ENCODE peak calls at places on chromosomes 7 and 10, in six cellular contexts. M is germinal center; D is AG04450; Q is hypothalamus; N is activated naive CD8-positive, alpha-beta T cell treated with anti-CD3 and anti-CD28 coated beads for 36 hours; O is HTR-8/SVneo. C is an unnamed sample.
A peak's percentile ranks its signal among the peaks of the same experiment; 100 is the strongest.

GRCh38 chr7:8250547-8250946 is 11.4 kb downstream of the ICA1 start:
- DNase-seq in M (no peak), D (no peak), Q (no peak), N (no peak), O (no peak), C (no peak)

GRCh38 chr7:1733206-1733907 is 63.3 kb downstream of the ELFN1 start:
- DNase-seq in M (no peak), D (no peak), Q (no peak), N (no peak), O (no peak), C (no peak)

GRCh38 chr7:32952876-32953275 is 4.4 kb upstream of the FKBP9 start:
- DNase-seq in M (no peak), D (no peak), Q (no peak), N (no peak), O (no peak), C (no peak)

GRCh38 chr10:106571216-106571954 is 593.1 kb downstream of the SORCS1 start:
- DNase-seq in M (no peak), D (no peak), Q (peak; percentile 32), N (no peak), O (no peak), C (no peak)

GRCh38 chr10:103193820-103194529 is 903 bp upstream of the NT5C2 start:
- DNase-seq in M (peak; percentile 32), D (no peak), Q (no peak), N (no peak), O (no peak), C (no peak)

GRCh38 chr7:99789441-99790070 is 5.6 kb upstream of the CYP3A4 start:
- DNase-seq in M (no peak), D (no peak), Q (no peak), N (no peak), O (no peak), C (peak; percentile 5)

GRCh38 chr7:85324145-85324799 is 137.4 kb upstream of the SEMA3D start:
- DNase-seq in M (no peak), D (no peak), Q (no peak), N (no peak), O (no peak), C (no peak)

GRCh38 chr7:34211003-34211402 is 305.7 kb downstream of the BMPER start:
- DNase-seq in M (no peak), D (no peak), Q (no peak), N (no peak), O (no peak), C (no peak)

GRCh38 chr10:60524541-60524940 is 134.9 kb upstream of the ANK3 start:
- DNase-seq in M (no peak), D (peak; percentile 20), Q (no peak), N (no peak), O (no peak), C (peak; percentile 48)

GRCh38 chr7:2383543-2384274 is 19.7 kb upstream of the CHST12 start:
- DNase-seq in M (no peak), D (no peak), Q (no peak), N (no peak), O (no peak), C (no peak)

GRCh38 chr7:35037526-35038339 is 448 bp upstream of the DPY19L1 start:
- DNase-seq in M (peak; percentile 93), D (peak; percentile 81), Q (peak; percentile 96), N (peak; percentile 95), O (peak; percentile 84), C (peak; percentile 45)

GRCh38 chr7:144000020-144000419 is at the start of gene OR6B1:
- DNase-seq in M (no peak), D (no peak), Q (no peak), N (no peak), O (no peak), C (no peak)

GRCh38 chr7:1935176-1936005 is 265.3 kb downstream of the ELFN1 start:
- DNase-seq in M (no peak), D (no peak), Q (no peak), N (no peak), O (no peak), C (no peak)

GRCh38 chr10:133230387-133231195 is 574 bp downstream of the UTF1 start:
- DNase-seq in M (peak; percentile 64), D (no peak), Q (peak; percentile 13), N (peak; percentile 33), O (no peak), C (no peak)

GRCh38 chr7:83271212-83272099 is 108.8 kb upstream of the PCLO start:
- DNase-seq in M (no peak), D (peak; percentile 1), Q (no peak), N (no peak), O (peak; percentile 3), C (no peak)